ENCODE peak calls at places on chromosomes 1 and 21, in four cellular contexts. Q is breast epithelium, T is IMR-90, H is thoracic aorta. O is an unnamed sample. For H3K9me3, the result is how much of the 10 kb centered on the place peaks cover.

GRCh38 chr1:79551321-79551720 is 544.8 kb upstream of the ADGRL4 start:
- DNase-seq in Q (no peak), T (peak), H (no peak), O (no peak)

GRCh38 chr1:16015960-16016901 is 1.6 kb downstream of the HSPB7 start:
- DNase-seq in Q (no peak), T (no peak), H (peak), O (peak)

GRCh38 chr21:14438204-14438603 is 55.3 kb upstream of the HSPA13 start:
- DNase-seq in Q (no peak), T (no peak), H (no peak), O (no peak)

GRCh38 chr1:50973875-50974617 is 4.0 kb downstream of the CDKN2C start:
- DNase-seq in Q (no peak), T (no peak), H (no peak), O (no peak)

GRCh38 chr1:247324913-247325312 is 6.8 kb downstream of the ZNF496 start:
- DNase-seq in Q (no peak), T (no peak), H (no peak), O (no peak)

GRCh38 chr21:42120056-42120903 is 49.2 kb downstream of the UMODL1 start:
- DNase-seq in Q (peak), T (no peak), H (no peak), O (no peak)

GRCh38 chr1:231420959-231421615 is 1.0 kb downstream of the EGLN1 start:
- DNase-seq in Q (peak), T (peak), H (no peak), O (peak)

GRCh38 chr1:39268906-39269305 is 64.4 kb downstream of the MACF1 start:
- DNase-seq in Q (no peak), T (peak), H (no peak), O (no peak)

GRCh38 chr1:8396912-8397406 is 79.0 kb downstream of the SLC45A1 start:
- DNase-seq in Q (no peak), T (peak), H (peak), O (peak)

GRCh38 chr1:228802386-228803221 is 67.3 kb downstream of the RHOU start:
- DNase-seq in Q (no peak), T (peak), H (no peak), O (peak)

GRCh38 chr1:101244842-101245574 is 8.2 kb downstream of the S1PR1 start:
- DNase-seq in Q (no peak), T (no peak), H (no peak), O (no peak)

GRCh38 chr1:20223106-20223505 is 36.8 kb upstream of the PLA2G2C start:
- DNase-seq in Q (no peak), T (no peak), H (no peak), O (no peak)

GRCh38 chr1:19863804-19864203 is 18.4 kb upstream of the OTUD3 start:
- DNase-seq in Q (no peak), T (peak), H (no peak), O (no peak)

GRCh38 chr1:87705233-87705632 is 376.6 kb downstream of the LMO4 start:
- DNase-seq in Q (no peak), T (no peak), H (no peak), O (no peak)

GRCh38 chr1:18288609-18289219 is 181.1 kb downstream of the IGSF21 start:
- DNase-seq in Q (no peak), T (no peak), H (no peak), O (no peak)

GRCh38 chr1:176494436-176494835 is 31.5 kb downstream of the PAPPA2 start:
- DNase-seq in Q (no peak), T (no peak), H (no peak), O (no peak)

GRCh38 chr1:39144943-39145650 is 59.4 kb upstream of the MACF1 start:
- DNase-seq in Q (no peak), T (peak), H (no peak), O (no peak)

GRCh38 chr1:3011631-3012510 is 9.4 kb upstream of the ACTRT2 start:
- DNase-seq in Q (no peak), T (no peak), H (no peak), O (peak)

GRCh38 chr1:201405484-201405831 is 6.3 kb upstream of the LAD1 start:
- DNase-seq in Q (no peak), T (no peak), H (no peak), O (no peak)

GRCh38 chr1:227816750-227817446 is 1.4 kb downstream of the PRSS38 start:
- DNase-seq in Q (no peak), T (no peak), H (no peak), O (no peak)

GRCh38 chr1:16163882-16164820 is 8.3 kb upstream of the EPHA2 start:
- DNase-seq in Q (no peak), T (peak), H (no peak), O (no peak)

GRCh38 chr1:208211901-208212843 is 32.0 kb downstream of the PLXNA2 start:
- DNase-seq in Q (no peak), T (no peak), H (no peak), O (no peak)

GRCh38 chr1:58914925-58915324 is 131.1 kb upstream of the JUN start:
- DNase-seq in Q (no peak), T (no peak), H (no peak), O (no peak)

GRCh38 chr1:15153842-15154479 is 414 bp downstream of the TMEM51 start:
- DNase-seq in Q (no peak), T (peak), H (no peak), O (peak)

GRCh38 chr1:223759273-223759672 is 46.9 kb downstream of the CAPN2 start:
- DNase-seq in Q (no peak), T (no peak), H (no peak), O (no peak)

GRCh38 chr1:152186556-152187285 is 27.7 kb upstream of the RPTN start:
- DNase-seq in Q (no peak), T (no peak), H (no peak), O (no peak)

GRCh38 chr1:152191260-152191659 is 32.2 kb upstream of the RPTN start:
- DNase-seq in Q (no peak), T (no peak), H (no peak), O (no peak)

GRCh38 chr1:152189657-152190442 is 30.8 kb upstream of the RPTN start:
- DNase-seq in Q (peak), T (peak), H (no peak), O (no peak)

GRCh38 chr1:152190589-152190988 is 31.6 kb upstream of the RPTN start:
- DNase-seq in Q (no peak), T (peak), H (no peak), O (no peak)

DNA sequence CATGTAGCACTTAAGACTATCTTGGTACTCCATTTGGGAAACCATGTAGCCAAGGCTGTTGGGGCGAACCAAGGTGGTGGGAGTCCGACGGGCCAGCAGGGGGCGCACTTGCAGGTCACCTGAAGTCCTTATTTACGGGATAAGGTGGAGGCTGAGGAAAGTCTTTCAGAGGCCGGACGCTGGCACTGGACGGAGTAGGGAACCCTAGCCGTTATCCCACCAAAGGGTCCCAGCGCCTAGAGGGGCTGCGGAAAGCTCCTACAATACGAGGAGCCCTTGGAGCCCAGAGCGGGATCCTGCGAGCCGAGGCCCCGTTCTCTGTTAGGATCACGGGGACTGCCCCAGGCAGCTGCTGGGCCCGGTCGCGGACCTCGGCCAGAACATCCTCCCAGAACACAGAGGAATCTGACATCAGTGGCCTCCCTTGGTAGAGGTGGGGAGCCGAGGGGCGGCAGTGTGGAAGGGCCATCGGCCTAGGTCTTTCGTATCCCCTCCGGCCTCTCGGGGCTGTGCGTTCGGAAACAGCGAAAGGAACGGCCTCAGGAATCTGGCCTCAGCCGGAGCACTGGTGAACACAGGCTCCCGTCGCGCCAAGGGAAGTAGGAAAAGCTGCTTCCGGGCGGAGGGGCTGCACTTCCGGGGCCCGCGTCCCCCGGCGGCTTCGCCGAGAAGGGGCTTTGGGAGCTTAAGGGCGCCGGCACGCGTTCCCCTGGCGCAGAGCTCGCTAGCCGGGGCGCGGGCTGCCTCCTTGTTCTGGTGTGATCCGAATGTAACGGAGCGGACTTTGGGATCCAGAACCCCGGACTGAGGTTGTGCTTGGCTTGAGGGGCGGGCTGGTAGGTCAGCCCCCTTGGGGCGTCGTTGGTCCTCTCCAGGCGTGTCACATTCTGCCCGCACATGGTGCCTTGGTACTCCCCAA is 29.9 kb upstream of the RPTN start:
- DNase-seq in Q (peak), T (peak), H (no peak), O (peak)
- H3K4me3 ChIP-seq in Q (peak), T (peak), H (peak), O (peak)

GRCh38 chr1:203136409-203137042 is 9.0 kb downstream of the ADORA1 start:
- DNase-seq in Q (no peak), T (no peak), H (no peak), O (no peak)
- TF ChIP-seq CTCF in Q (no peak), T (no peak), H (no peak), O (no peak)

GRCh38 chr1:193827516-193827915 is 641.1 kb upstream of the B3GALT2 start:
- DNase-seq in Q (no peak), T (no peak), H (no peak), O (no peak)

GRCh38 chr1:193831465-193831864 is 645.1 kb upstream of the B3GALT2 start:
- DNase-seq in Q (no peak), T (no peak), H (no peak), O (no peak)
- H3K9me3 ChIP-seq in Q (under half), T (under half), H (under half), O (under half)

DNA sequence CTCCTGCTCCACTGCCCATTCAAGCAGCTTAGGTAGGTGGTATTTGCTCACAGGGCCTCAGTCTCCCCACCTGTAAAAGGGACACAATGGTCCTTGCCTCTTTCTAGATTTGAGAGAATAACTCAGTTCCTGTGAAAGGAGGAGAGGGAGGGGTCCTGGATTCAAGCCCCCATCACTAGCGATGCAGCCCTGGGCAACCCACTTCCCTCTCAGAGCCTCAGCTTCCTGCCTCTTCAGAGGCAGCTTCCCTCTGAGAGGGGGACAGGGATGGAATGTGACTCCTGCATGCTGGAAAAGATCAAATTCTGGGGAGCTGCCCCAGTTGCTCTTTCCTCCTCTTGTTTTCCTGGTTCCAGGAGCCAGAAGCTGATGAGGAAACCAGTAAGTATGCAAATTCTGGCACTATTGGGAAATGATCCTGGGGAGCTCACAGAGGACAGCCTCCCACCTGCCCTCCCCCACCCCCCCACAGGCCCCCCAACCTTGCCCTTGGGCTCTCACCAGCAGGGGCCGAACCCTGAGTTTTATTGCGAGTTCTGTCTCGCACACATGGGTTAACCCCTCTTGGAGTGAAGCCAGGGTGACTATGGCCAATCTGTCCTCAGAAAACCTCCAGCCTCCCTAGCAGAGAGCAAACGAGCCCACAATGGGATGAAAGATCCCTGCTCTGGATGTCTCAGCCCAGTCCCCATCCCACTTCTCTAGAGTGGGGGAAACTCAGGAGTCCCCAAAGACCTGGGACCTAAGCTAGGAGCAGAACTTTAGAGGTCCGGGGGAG is 11.7 kb downstream of the ZC3H12A start:
- DNase-seq in Q (no peak), T (no peak), H (no peak), O (no peak)
- H3K4me3 ChIP-seq in Q (no peak), T (no peak), H (no peak), O (no peak)

GRCh38 chr1:32448773-32449456 is 16.0 kb upstream of the ZBTB8B start:
- DNase-seq in Q (no peak), T (no peak), H (no peak), O (no peak)
- TF ChIP-seq CTCF in Q (no peak), T (no peak), H (no peak), O (no peak)

DNA sequence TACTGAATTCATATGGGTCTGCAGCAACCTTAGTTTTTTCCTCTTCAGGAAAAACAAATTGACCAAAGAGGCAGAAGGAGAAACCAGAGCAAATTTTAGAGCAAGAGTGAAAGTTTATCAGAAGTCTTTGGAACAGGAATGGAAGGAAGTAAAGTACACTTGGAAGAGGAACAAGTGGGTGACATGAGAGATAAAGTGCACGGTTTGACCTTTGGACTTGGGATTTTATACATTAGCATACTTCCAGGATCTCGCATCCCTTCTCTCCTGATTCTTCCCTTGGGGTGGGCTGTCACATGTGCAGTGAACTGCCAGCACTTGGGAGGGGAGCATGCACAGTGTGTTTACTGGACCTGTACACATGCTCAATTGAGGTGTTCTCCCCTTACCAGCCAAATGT is 754.8 kb upstream of the ADAMTS5 start:
- DNase-seq in Q (no peak), T (no peak), H (no peak), O (no peak)
- H3K9me3 ChIP-seq in Q (under half), T (under half), H (under half), O (under half)

O was measured in tibial artery.